ENCODE peak calls at places on chromosome 12, in ten cellular contexts. L is lung; X is myocyte; D is PC-3; N is activated CD8-positive, alpha-beta memory T cell treated with anti-CD3 and anti-CD28 coated beads for 4 hours; A is neuronal stem cell; J is NCI-H2029 treated with DMSO at 0.1 percent for 48 hours; Y is ELR; I is iPS-NIHi11; H is T follicular helper cell. G is an unnamed sample.

GRCh38 chr12:89936631-89937030 is 228.0 kb upstream of the ATP2B1 start:
- DNase-seq in L (no peak), X (no peak), D (no peak), N (no peak), A (no peak), J (no peak), Y (no peak), I (no peak), H (no peak), G (no peak)

GRCh38 chr12:26817183-26817591 is 15.8 kb downstream of the ITPR2 start:
- DNase-seq in L (no peak), X (no peak), D (no peak), N (no peak), A (no peak), J (peak; percentile 20), Y (no peak), I (no peak), H (no peak), G (no peak)

GRCh38 chr12:64120568-64120967 is 101.5 kb downstream of the KICS2 start:
- DNase-seq in L (no peak), X (no peak), D (peak; percentile 76), N (no peak), A (no peak), J (no peak), Y (peak; percentile 73), I (no peak), H (no peak), G (no peak)

GRCh38 chr12:66947119-66947518 is 268.2 kb upstream of the GRIP1 start:
- DNase-seq in L (no peak), X (no peak), D (peak; percentile 12), N (no peak), A (no peak), J (no peak), Y (no peak), I (no peak), H (no peak), G (no peak)

GRCh38 chr12:77218278-77218677 is 152.9 kb upstream of the E2F7 start:
- DNase-seq in L (no peak), X (no peak), D (no peak), N (no peak), A (no peak), J (no peak), Y (no peak), I (no peak), H (no peak), G (no peak)

GRCh38 chr12:23431006-23431405 is 518.5 kb downstream of the SOX5 start:
- DNase-seq in L (no peak), X (no peak), D (no peak), N (no peak), A (no peak), J (no peak), Y (no peak), I (no peak), H (no peak), G (no peak)

GRCh38 chr12:53789570-53789969 is 37.8 kb upstream of the CISTR start:
- DNase-seq in L (no peak), X (no peak), D (no peak), N (no peak), A (no peak), J (no peak), Y (no peak), I (no peak), H (no peak), G (no peak)

GRCh38 chr12:51077930-51078329 is 5.5 kb downstream of the CSRNP2 start:
- DNase-seq in L (no peak), X (peak; percentile 76), D (no peak), N (no peak), A (no peak), J (no peak), Y (no peak), I (no peak), H (no peak), G (no peak)

GRCh38 chr12:132804426-132804861 is 24.2 kb downstream of the GOLGA3 start:
- DNase-seq in L (no peak), X (no peak), D (peak; percentile 44), N (no peak), A (no peak), J (no peak), Y (no peak), I (peak; percentile 72), H (no peak), G (no peak)

GRCh38 chr12:108468149-108468968 is 46.7 kb upstream of the FICD start:
- DNase-seq in L (no peak), X (peak; percentile 70), D (peak; percentile 68), N (no peak), A (peak; percentile 77), J (no peak), Y (peak; percentile 46), I (peak; percentile 76), H (no peak), G (no peak)

GRCh38 chr12:53495903-53496751 is 3.1 kb downstream of the MAP3K12 start:
- DNase-seq in L (no peak), X (peak; percentile 94), D (no peak), N (no peak), A (peak; percentile 49), J (no peak), Y (peak; percentile 74), I (peak; percentile 36), H (no peak), G (peak; percentile 79)

GRCh38 chr12:116638376-116638775 is 79.2 kb downstream of the MAP1LC3B2 start:
- DNase-seq in L (no peak), X (no peak), D (no peak), N (no peak), A (no peak), J (no peak), Y (no peak), I (no peak), H (no peak), G (no peak)

GRCh38 chr12:74646831-74647230 is 109.2 kb downstream of the ATXN7L3B start:
- DNase-seq in L (no peak), X (peak; percentile 9), D (peak; percentile 48), N (no peak), A (no peak), J (peak; percentile 67), Y (peak; percentile 54), I (no peak), H (no peak), G (no peak)

GRCh38 chr12:51845451-51845850 is 3.1 kb downstream of the FIGNL2 start:
- DNase-seq in L (no peak), X (no peak), D (no peak), N (no peak), A (no peak), J (no peak), Y (no peak), I (no peak), H (no peak), G (no peak)

GRCh38 chr12:4909734-4910501 is at the start of gene KCNA1:
- DNase-seq in L (no peak), X (peak; percentile 11), D (no peak), N (no peak), A (peak; percentile 33), J (peak; percentile 60), Y (no peak), I (peak; percentile 56), H (no peak), G (no peak)

GRCh38 chr12:121801601-121802484 is 2.0 kb upstream of the SETD1B start:
- DNase-seq in L (no peak), X (peak; percentile 35), D (peak; percentile 27), N (no peak), A (no peak), J (peak; percentile 96), Y (no peak), I (no peak), H (no peak), G (no peak)

GRCh38 chr12:128609861-128610260 is 213.9 kb downstream of the SLC15A4 start:
- DNase-seq in L (no peak), X (no peak), D (no peak), N (no peak), A (peak; percentile 32), J (no peak), Y (no peak), I (no peak), H (no peak), G (no peak)

GRCh38 chr12:103800252-103800771 is 40.7 kb downstream of the NT5DC3 start:
- DNase-seq in L (peak; percentile 37), X (peak; percentile 97), D (no peak), N (no peak), A (no peak), J (peak; percentile 73), Y (no peak), I (no peak), H (no peak), G (peak; percentile 74)

GRCh38 chr12:66587912-66588311 is 91.0 kb downstream of the GRIP1 start:
- DNase-seq in L (no peak), X (no peak), D (peak; percentile 82), N (no peak), A (no peak), J (no peak), Y (peak; percentile 49), I (no peak), H (no peak), G (no peak)

GRCh38 chr12:78959556-78959955 is 95.0 kb downstream of the SYT1 start:
- DNase-seq in L (no peak), X (peak; percentile 48), D (no peak), N (no peak), A (no peak), J (no peak), Y (no peak), I (no peak), H (no peak), G (peak; percentile 1)

GRCh38 chr12:87845995-87846483 is 183.2 kb downstream of the C12orf50 start:
- DNase-seq in L (no peak), X (no peak), D (no peak), N (no peak), A (no peak), J (no peak), Y (no peak), I (no peak), H (no peak), G (no peak)

GRCh38 chr12:56709759-56710376 is 15.2 kb downstream of the NACA start:
- DNase-seq in L (no peak), X (no peak), D (no peak), N (no peak), A (no peak), J (no peak), Y (no peak), I (no peak), H (no peak), G (no peak)

GRCh38 chr12:117393656-117394055 is 32.2 kb upstream of the NOS1 start:
- DNase-seq in L (no peak), X (no peak), D (no peak), N (no peak), A (no peak), J (no peak), Y (no peak), I (no peak), H (no peak), G (no peak)

GRCh38 chr12:66717049-66717448 is 38.2 kb upstream of the GRIP1 start:
- DNase-seq in L (no peak), X (no peak), D (peak; percentile 38), N (no peak), A (no peak), J (no peak), Y (no peak), I (no peak), H (no peak), G (no peak)

G was measured in fibroblast of gingiva.